ENCODE peak calls at places on chromosomes 11 and 22, in ten cellular contexts. Z, V, O, J, M, Y, P, U, S and C are unnamed samples.

GRCh38 chr11:42161886-42162285 is 702.4 kb upstream of the LRRC4C start:
- DNase-seq in Z (peak), V (no peak), O (no peak), J (no peak), M (no peak), Y (no peak), P (no peak), U (no peak), S (no peak), C (no peak)

GRCh38 chr11:130159657-130160459 is at the start of gene ST14:
- DNase-seq in Z (no peak), V (no peak), O (no peak), J (no peak), M (no peak), Y (peak), P (no peak), U (no peak), S (peak), C (no peak)

GRCh38 chr11:125287467-125288232 is 123.1 kb downstream of the PKNOX2 start:
- DNase-seq in Z (no peak), V (no peak), O (no peak), J (peak), M (no peak), Y (no peak), P (no peak), U (no peak), S (peak), C (no peak)

GRCh38 chr11:6404341-6405038 is 14.2 kb downstream of the SMPD1 start:
- DNase-seq in Z (peak), V (no peak), O (peak), J (peak), M (no peak), Y (no peak), P (no peak), U (no peak), S (no peak), C (no peak)

GRCh38 chr11:83152245-83152644 is 4.7 kb upstream of the PCF11 start:
- DNase-seq in Z (no peak), V (no peak), O (no peak), J (no peak), M (no peak), Y (no peak), P (no peak), U (no peak), S (no peak), C (no peak)

GRCh38 chr22:27918351-27919221 is 470 bp downstream of the PITPNB start:
- DNase-seq in Z (peak), V (peak), O (peak), J (peak), M (peak), Y (no peak), P (no peak), U (peak), S (peak), C (no peak)

GRCh38 chr11:112656772-112657428 is 304.3 kb upstream of the NCAM1 start:
- DNase-seq in Z (peak), V (no peak), O (no peak), J (peak), M (no peak), Y (no peak), P (peak), U (no peak), S (no peak), C (no peak)

GRCh38 chr11:84480151-84480550 is 1147.0 kb downstream of the DLG2 start:
- DNase-seq in Z (no peak), V (no peak), O (no peak), J (no peak), M (no peak), Y (no peak), P (no peak), U (no peak), S (no peak), C (no peak)

GRCh38 chr11:1033016-1033798 is 3.3 kb downstream of the MUC6 start:
- DNase-seq in Z (no peak), V (no peak), O (no peak), J (no peak), M (no peak), Y (no peak), P (no peak), U (no peak), S (peak), C (no peak)

GRCh38 chr22:32723632-32724031 is 77.9 kb upstream of the TIMP3 start:
- DNase-seq in Z (peak), V (peak), O (peak), J (peak), M (no peak), Y (no peak), P (no peak), U (peak), S (peak), C (no peak)

GRCh38 chr11:108511851-108512474 is 13.8 kb upstream of the POGLUT3 start:
- DNase-seq in Z (peak), V (no peak), O (no peak), J (peak), M (no peak), Y (no peak), P (no peak), U (no peak), S (no peak), C (no peak)

GRCh38 chr11:103648670-103649400 is 387.6 kb upstream of the DDI1 start:
- DNase-seq in Z (peak), V (no peak), O (no peak), J (peak), M (no peak), Y (no peak), P (no peak), U (no peak), S (no peak), C (no peak)

GRCh38 chr22:29820941-29821789 is 16.9 kb downstream of the ASCC2 start:
- DNase-seq in Z (peak), V (peak), O (no peak), J (peak), M (no peak), Y (no peak), P (peak), U (peak), S (peak), C (no peak)

GRCh38 chr11:34208266-34209135 is 103.1 kb downstream of the NAT10 start:
- DNase-seq in Z (no peak), V (no peak), O (no peak), J (peak), M (no peak), Y (no peak), P (no peak), U (no peak), S (no peak), C (no peak)

GRCh38 chr11:2825886-2826678 is 59.5 kb downstream of the CDKN1C start:
- DNase-seq in Z (peak), V (peak), O (no peak), J (peak), M (peak), Y (no peak), P (no peak), U (no peak), S (peak), C (no peak)

GRCh38 chr11:94599510-94599909 is 32.3 kb downstream of the PIWIL4 start:
- DNase-seq in Z (no peak), V (no peak), O (no peak), J (no peak), M (no peak), Y (no peak), P (no peak), U (no peak), S (no peak), C (no peak)

GRCh38 chr11:235180-235997 is 753 bp downstream of the SIRT3 start:
- DNase-seq in Z (no peak), V (no peak), O (no peak), J (peak), M (no peak), Y (no peak), P (no peak), U (no peak), S (no peak), C (no peak)

GRCh38 chr22:24471570-24471969 is 23.6 kb upstream of the UPB1 start:
- DNase-seq in Z (peak), V (peak), O (no peak), J (peak), M (no peak), Y (no peak), P (no peak), U (no peak), S (peak), C (no peak)

GRCh38 chr11:94926698-94927237 is 46.6 kb downstream of the CWC15 start:
- DNase-seq in Z (peak), V (peak), O (no peak), J (peak), M (no peak), Y (peak), P (no peak), U (no peak), S (peak), C (no peak)

GRCh38 chr11:995058-995751 is 41.3 kb downstream of the MUC6 start:
- DNase-seq in Z (no peak), V (no peak), O (no peak), J (no peak), M (no peak), Y (no peak), P (no peak), U (no peak), S (no peak), C (no peak)

GRCh38 chr11:69435161-69435990 is 46.1 kb upstream of the LINC01488 start:
- DNase-seq in Z (no peak), V (no peak), O (no peak), J (no peak), M (no peak), Y (no peak), P (no peak), U (no peak), S (no peak), C (no peak)

GRCh38 chr11:32259641-32260081 is 168.8 kb downstream of the RCN1 start:
- DNase-seq in Z (peak), V (no peak), O (no peak), J (peak), M (no peak), Y (no peak), P (no peak), U (no peak), S (peak), C (no peak)

GRCh38 chr22:48389916-48390315 is 1437.8 kb downstream of the BRD1 start:
- DNase-seq in Z (no peak), V (no peak), O (no peak), J (no peak), M (no peak), Y (no peak), P (no peak), U (no peak), S (no peak), C (no peak)

GRCh38 chr11:19954899-19955298 is 205.4 kb downstream of the DBX1 start:
- DNase-seq in Z (no peak), V (no peak), O (no peak), J (no peak), M (no peak), Y (no peak), P (no peak), U (no peak), S (peak), C (no peak)

GRCh38 chr11:15674756-15675155 is 560.0 kb downstream of the INSC start:
- DNase-seq in Z (no peak), V (no peak), O (no peak), J (no peak), M (no peak), Y (no peak), P (no peak), U (no peak), S (no peak), C (no peak)

GRCh38 chr22:46233231-46233630 is 16.9 kb downstream of the CDPF1 start:
- DNase-seq in Z (peak), V (peak), O (no peak), J (peak), M (no peak), Y (no peak), P (no peak), U (no peak), S (peak), C (no peak)